ENCODE peak calls at places on chromosome 1, in seven cellular contexts. One of them, this sample, is unnamed.

GRCh38 chr1:33986389-33987095 is 122.7 kb downstream of the HMGB4 start:
- DNase-seq in CD4-positive, alpha-beta memory T cell: no peak
- DNase-seq in frontal cortex: no peak
- DNase-seq in kidney glomerular epithelial cell: no peak
- DNase-seq in T-helper 2 cell: no peak
- DNase-seq in Daoy: peak; percentile 62
- DNase-seq in PC-9: no peak
- DNase-seq in this sample: no peak

GRCh38 chr1:184906771-184907170 is 67.5 kb downstream of the NIBAN1 start:
- DNase-seq in T-helper 2 cell: no peak
- DNase-seq in CD4-positive, alpha-beta memory T cell: no peak
- DNase-seq in kidney glomerular epithelial cell: no peak
- DNase-seq in PC-9: no peak
- DNase-seq in frontal cortex: no peak
- DNase-seq in Daoy: no peak
- DNase-seq in this sample: no peak

GRCh38 chr1:10519016-10519417 is 44.3 kb downstream of the PEX14 start:
- DNase-seq in PC-9: no peak
- DNase-seq in T-helper 2 cell: no peak
- DNase-seq in frontal cortex: no peak
- DNase-seq in Daoy: no peak
- DNase-seq in kidney glomerular epithelial cell: peak; percentile 37
- DNase-seq in CD4-positive, alpha-beta memory T cell: no peak
- DNase-seq in this sample: no peak

GRCh38 chr1:93346472-93346991 is 825 bp downstream of the DR1 start:
- DNase-seq in kidney glomerular epithelial cell: no peak
- DNase-seq in CD4-positive, alpha-beta memory T cell: peak; percentile 18
- DNase-seq in PC-9: no peak
- DNase-seq in Daoy: peak; percentile 43
- DNase-seq in frontal cortex: peak; percentile 26
- DNase-seq in T-helper 2 cell: no peak
- DNase-seq in this sample: peak; percentile 24

GRCh38 chr1:203584040-203584439 is 42.6 kb upstream of the ATP2B4 start:
- DNase-seq in T-helper 2 cell: no peak
- DNase-seq in kidney glomerular epithelial cell: no peak
- DNase-seq in CD4-positive, alpha-beta memory T cell: no peak
- DNase-seq in frontal cortex: no peak
- DNase-seq in Daoy: no peak
- DNase-seq in PC-9: no peak
- DNase-seq in this sample: no peak

GRCh38 chr1:243713470-243714186 is 136.4 kb downstream of the AKT3 start:
- DNase-seq in Daoy: no peak
- DNase-seq in PC-9: no peak
- DNase-seq in T-helper 2 cell: no peak
- DNase-seq in CD4-positive, alpha-beta memory T cell: no peak
- DNase-seq in kidney glomerular epithelial cell: no peak
- DNase-seq in frontal cortex: peak; percentile 23
- DNase-seq in this sample: no peak

GRCh38 chr1:9691108-9691445 is 39.5 kb downstream of the PIK3CD start:
- DNase-seq in CD4-positive, alpha-beta memory T cell: no peak
- DNase-seq in kidney glomerular epithelial cell: peak; percentile 58
- DNase-seq in T-helper 2 cell: no peak
- DNase-seq in frontal cortex: no peak
- DNase-seq in Daoy: peak; percentile 82
- DNase-seq in PC-9: no peak
- DNase-seq in this sample: no peak

GRCh38 chr1:236433819-236434315 is 39.8 kb downstream of the EDARADD start:
- DNase-seq in T-helper 2 cell: no peak
- DNase-seq in PC-9: no peak
- DNase-seq in CD4-positive, alpha-beta memory T cell: no peak
- DNase-seq in Daoy: no peak
- DNase-seq in kidney glomerular epithelial cell: no peak
- DNase-seq in frontal cortex: no peak
- DNase-seq in this sample: no peak

GRCh38 chr1:29550119-29550841 is 314.0 kb downstream of the PTPRU start:
- DNase-seq in Daoy: no peak
- DNase-seq in PC-9: peak; percentile 91
- DNase-seq in CD4-positive, alpha-beta memory T cell: no peak
- DNase-seq in T-helper 2 cell: no peak
- DNase-seq in kidney glomerular epithelial cell: no peak
- DNase-seq in frontal cortex: no peak
- DNase-seq in this sample: no peak

GRCh38 chr1:150194381-150195031 is 41.4 kb downstream of the ANP32E start:
- DNase-seq in T-helper 2 cell: no peak
- DNase-seq in Daoy: no peak
- DNase-seq in kidney glomerular epithelial cell: peak; percentile 35
- DNase-seq in frontal cortex: no peak
- DNase-seq in CD4-positive, alpha-beta memory T cell: no peak
- DNase-seq in PC-9: no peak
- DNase-seq in this sample: no peak

GRCh38 chr1:21914880-21915640 is 22.1 kb downstream of the HSPG2 start:
- DNase-seq in Daoy: no peak
- DNase-seq in PC-9: no peak
- DNase-seq in CD4-positive, alpha-beta memory T cell: no peak
- DNase-seq in kidney glomerular epithelial cell: no peak
- DNase-seq in T-helper 2 cell: no peak
- DNase-seq in frontal cortex: no peak
- DNase-seq in this sample: no peak

GRCh38 chr1:223771814-223772770 is 59.8 kb downstream of the CAPN2 start:
- DNase-seq in kidney glomerular epithelial cell: peak; percentile 92
- DNase-seq in Daoy: peak; percentile 93
- DNase-seq in CD4-positive, alpha-beta memory T cell: no peak
- DNase-seq in frontal cortex: no peak
- DNase-seq in T-helper 2 cell: no peak
- DNase-seq in PC-9: peak; percentile 90
- DNase-seq in this sample: no peak

GRCh38 chr1:55708781-55709180 is 493.6 kb upstream of the USP24 start:
- DNase-seq in CD4-positive, alpha-beta memory T cell: no peak
- DNase-seq in Daoy: no peak
- DNase-seq in PC-9: no peak
- DNase-seq in kidney glomerular epithelial cell: no peak
- DNase-seq in frontal cortex: no peak
- DNase-seq in T-helper 2 cell: no peak
- DNase-seq in this sample: no peak

GRCh38 chr1:206911064-206911663 is 10.6 kb downstream of the FCMR start:
- DNase-seq in frontal cortex: no peak
- DNase-seq in kidney glomerular epithelial cell: peak; percentile 62
- DNase-seq in PC-9: peak; percentile 25
- DNase-seq in Daoy: peak; percentile 54
- DNase-seq in T-helper 2 cell: no peak
- DNase-seq in CD4-positive, alpha-beta memory T cell: peak; percentile 63
- DNase-seq in this sample: no peak

GRCh38 chr1:12434174-12434573 is 183.8 kb downstream of the DHRS3 start:
- DNase-seq in PC-9: no peak
- DNase-seq in frontal cortex: no peak
- DNase-seq in Daoy: peak; percentile 92
- DNase-seq in kidney glomerular epithelial cell: peak; percentile 49
- DNase-seq in CD4-positive, alpha-beta memory T cell: peak; percentile 29
- DNase-seq in T-helper 2 cell: no peak
- DNase-seq in this sample: peak; percentile 37

GRCh38 chr1:22452401-22452963 is 831 bp downstream of the ZBTB40 start:
- DNase-seq in Daoy: peak; percentile 36
- DNase-seq in frontal cortex: no peak
- DNase-seq in kidney glomerular epithelial cell: peak; percentile 56
- DNase-seq in T-helper 2 cell: no peak
- DNase-seq in PC-9: no peak
- DNase-seq in CD4-positive, alpha-beta memory T cell: no peak
- DNase-seq in this sample: no peak

GRCh38 chr1:9776685-9777084 is 47.1 kb downstream of the CLSTN1 start:
- DNase-seq in CD4-positive, alpha-beta memory T cell: no peak
- DNase-seq in frontal cortex: no peak
- DNase-seq in Daoy: no peak
- DNase-seq in PC-9: no peak
- DNase-seq in kidney glomerular epithelial cell: no peak
- DNase-seq in T-helper 2 cell: no peak
- DNase-seq in this sample: no peak

GRCh38 chr1:57204942-57205787 is 218.7 kb downstream of the DAB1 start:
- DNase-seq in frontal cortex: no peak
- DNase-seq in Daoy: no peak
- DNase-seq in T-helper 2 cell: no peak
- DNase-seq in kidney glomerular epithelial cell: no peak
- DNase-seq in PC-9: no peak
- DNase-seq in CD4-positive, alpha-beta memory T cell: no peak
- DNase-seq in this sample: no peak